ENCODE peak calls at places on chromosome 22, in five cellular contexts. Y is NCI-H748 treated with DMSO at 0.1 percent for 48 hours, B is SK-N-SH, P is mesenteric fat pad, L is iris pigment epithelial cell. F is an unnamed sample.

GRCh38 chr22:46574993-46575914 is 37.8 kb upstream of the CELSR1 start:
- DNase-seq in Y (no peak), B (peak), P (no peak), L (no peak), F (no peak)

GRCh38 chr22:28981818-28982499 is 79.7 kb downstream of the C22orf31 start:
- DNase-seq in Y (no peak), B (no peak), P (no peak), L (no peak), F (no peak)

GRCh38 chr22:37485714-37486223 is 415 bp downstream of the MFNG start:
- DNase-seq in Y (no peak), B (no peak), P (no peak), L (no peak), F (no peak)

GRCh38 chr22:24845036-24845918 is 39.3 kb downstream of the SGSM1 start:
- DNase-seq in Y (no peak), B (no peak), P (no peak), L (peak), F (no peak)

GRCh38 chr22:42623301-42623751 is 8.6 kb upstream of the POLDIP3 start:
- DNase-seq in Y (no peak), B (no peak), P (no peak), L (no peak), F (peak)

GRCh38 chr22:45203150-45203974 is 37.3 kb downstream of the KIAA0930 start:
- DNase-seq in Y (no peak), B (no peak), P (peak), L (no peak), F (no peak)

GRCh38 chr22:35064664-35065063 is 1.3 kb upstream of the ISX start:
- DNase-seq in Y (no peak), B (no peak), P (no peak), L (no peak), F (no peak)

GRCh38 chr22:40036591-40037225 is 42.0 kb downstream of the FAM83F start:
- DNase-seq in Y (peak), B (peak), P (peak), L (peak), F (peak)

GRCh38 chr22:17359501-17359900 is 9.8 kb upstream of the CECR2 start:
- DNase-seq in Y (no peak), B (no peak), P (no peak), L (peak), F (no peak)

GRCh38 chr22:47625013-47625385 is 862.5 kb downstream of the TBC1D22A start:
- DNase-seq in Y (no peak), B (no peak), P (peak), L (no peak), F (no peak)

GRCh38 chr22:25663654-25664053 is 78.3 kb upstream of the MYO18B start:
- DNase-seq in Y (no peak), B (no peak), P (no peak), L (no peak), F (no peak)

GRCh38 chr22:37803195-37803635 is 4.5 kb upstream of the GCAT start:
- DNase-seq in Y (no peak), B (no peak), P (no peak), L (no peak), F (peak)

GRCh38 chr22:31753005-31753633 is 700 bp upstream of the DEPDC5 start:
- DNase-seq in Y (peak), B (peak), P (no peak), L (no peak), F (no peak)

GRCh38 chr22:18104566-18104965 is 6.0 kb upstream of the TUBA8 start:
- DNase-seq in Y (no peak), B (no peak), P (no peak), L (peak), F (no peak)

GRCh38 chr22:44192811-44193536 is 12.2 kb downstream of the PARVG start:
- DNase-seq in Y (no peak), B (no peak), P (peak), L (no peak), F (no peak)

GRCh38 chr22:32850591-32851517 is 49.3 kb downstream of the TIMP3 start:
- DNase-seq in Y (no peak), B (no peak), P (no peak), L (peak), F (no peak)

GRCh38 chr22:35597692-35598395 is 19.3 kb downstream of the MB start:
- DNase-seq in Y (no peak), B (no peak), P (no peak), L (no peak), F (no peak)

GRCh38 chr22:36423461-36424404 is 36.0 kb upstream of the MYH9 start:
- DNase-seq in Y (no peak), B (no peak), P (no peak), L (peak), F (no peak)

GRCh38 chr22:46843691-46844297 is 81.3 kb downstream of the TBC1D22A start:
- DNase-seq in Y (no peak), B (no peak), P (no peak), L (peak), F (no peak)

GRCh38 chr22:25564320-25564978 is at the start of gene GRK3:
- DNase-seq in Y (no peak), B (peak), P (no peak), L (peak), F (peak)

GRCh38 chr22:41992496-41992895 is 6.1 kb upstream of the WBP2NL start:
- DNase-seq in Y (no peak), B (no peak), P (peak), L (no peak), F (no peak)

GRCh38 chr22:26172389-26172990 is 3.2 kb downstream of the SEZ6L start:
- DNase-seq in Y (peak), B (peak), P (no peak), L (peak), F (no peak)

GRCh38 chr22:20867179-20868099 is 8.6 kb downstream of the SNAP29 start:
- DNase-seq in Y (no peak), B (peak), P (no peak), L (peak), F (no peak)

GRCh38 chr22:25668437-25668836 is 73.6 kb upstream of the MYO18B start:
- DNase-seq in Y (no peak), B (peak), P (no peak), L (peak), F (no peak)

F was measured in B cell.